ENCODE peak calls at places on chromosomes 6 and 20, in seven cellular contexts. F is ELR; A is fibroblast of lung; L is HEK293T; U is CD8-positive, alpha-beta T cell; D is spleen; Z is activated naive CD8-positive, alpha-beta T cell treated with anti-CD3 and anti-CD28 coated beads, Interleukin-2, amount 50 U/mL, for 16 hours. X is an unnamed sample.

GRCh38 chr6:158758464-158758863 is 60.7 kb downstream of the EZR start:
- DNase-seq in F (no peak), A (peak), L (peak), U (no peak), D (no peak), Z (no peak), X (peak)

GRCh38 chr6:139728879-139729278 is 354.4 kb upstream of the CITED2 start:
- DNase-seq in F (no peak), A (no peak), L (no peak), U (no peak), D (no peak), Z (no peak), X (no peak)

GRCh38 chr20:23282546-23282945 is 68.0 kb upstream of the NXT1 start:
- DNase-seq in F (no peak), A (no peak), L (no peak), U (no peak), D (peak), Z (no peak), X (no peak)

GRCh38 chr6:98142839-98143238 is 691.5 kb upstream of the POU3F2 start:
- DNase-seq in F (no peak), A (no peak), L (no peak), U (no peak), D (no peak), Z (no peak), X (no peak)

GRCh38 chr6:106102967-106103727 is 17.0 kb downstream of the PRDM1 start:
- DNase-seq in F (no peak), A (no peak), L (no peak), U (no peak), D (no peak), Z (no peak), X (no peak)

GRCh38 chr6:148980234-148980633 is 233.4 kb downstream of the UST start:
- DNase-seq in F (no peak), A (peak), L (no peak), U (no peak), D (no peak), Z (no peak), X (no peak)

GRCh38 chr6:113662049-113662655 is 195.0 kb upstream of the MARCKS start:
- DNase-seq in F (no peak), A (no peak), L (no peak), U (no peak), D (no peak), Z (no peak), X (no peak)

GRCh38 chr6:90790696-90791095 is 203.8 kb upstream of the MAP3K7 start:
- DNase-seq in F (peak), A (peak), L (no peak), U (no peak), D (no peak), Z (no peak), X (peak)

GRCh38 chr6:1771324-1771723 is 161.6 kb downstream of the FOXC1 start:
- DNase-seq in F (peak), A (peak), L (no peak), U (no peak), D (no peak), Z (no peak), X (no peak)

GRCh38 chr6:133551847-133552331 is 310.7 kb downstream of the EYA4 start:
- DNase-seq in F (peak), A (peak), L (no peak), U (no peak), D (no peak), Z (no peak), X (peak)

GRCh38 chr6:148769304-148769968 is 22.6 kb downstream of the UST start:
- DNase-seq in F (no peak), A (no peak), L (no peak), U (no peak), D (no peak), Z (no peak), X (no peak)

GRCh38 chr20:3580412-3580811 is 82.8 kb downstream of the GFRA4 start:
- DNase-seq in F (no peak), A (no peak), L (no peak), U (no peak), D (no peak), Z (no peak), X (no peak)

GRCh38 chr6:7381092-7381491 is 8.4 kb downstream of the CAGE1 start:
- DNase-seq in F (no peak), A (no peak), L (no peak), U (no peak), D (no peak), Z (no peak), X (no peak)

GRCh38 chr6:152099816-152100618 is 292.5 kb downstream of the ESR1 start:
- DNase-seq in F (peak), A (peak), L (no peak), U (no peak), D (no peak), Z (no peak), X (peak)

GRCh38 chr20:33796263-33796906 is 14.8 kb upstream of the CHMP4B start:
- DNase-seq in F (no peak), A (no peak), L (no peak), U (no peak), D (no peak), Z (no peak), X (peak)

GRCh38 chr6:154510144-154510905 is at the start of gene CNKSR3:
- DNase-seq in F (peak), A (peak), L (peak), U (no peak), D (peak), Z (no peak), X (peak)

GRCh38 chr6:7418238-7418905 is 28.8 kb downstream of the RIOK1 start:
- DNase-seq in F (no peak), A (no peak), L (no peak), U (no peak), D (no peak), Z (no peak), X (peak)

GRCh38 chr6:169691260-169691659 is 10.6 kb downstream of the WDR27 start:
- DNase-seq in F (no peak), A (no peak), L (no peak), U (no peak), D (no peak), Z (no peak), X (no peak)

GRCh38 chr20:34538671-34539123 is 19.8 kb upstream of the MAP1LC3A start:
- DNase-seq in F (peak), A (no peak), L (peak), U (peak), D (peak), Z (peak), X (peak)

GRCh38 chr6:36577298-36577697 is 16.9 kb upstream of the SRSF3 start:
- DNase-seq in F (peak), A (peak), L (no peak), U (no peak), D (no peak), Z (no peak), X (peak)

GRCh38 chr20:6636209-6637159 is 131.0 kb upstream of the BMP2 start:
- DNase-seq in F (peak), A (peak), L (peak), U (no peak), D (no peak), Z (no peak), X (peak)

GRCh38 chr6:157727629-157728182 is 95.3 kb upstream of the SNX9 start:
- DNase-seq in F (no peak), A (no peak), L (no peak), U (no peak), D (no peak), Z (no peak), X (no peak)

X was measured in islet precursor cell.